ENCODE peak calls at places on chromosome 14, in nine cellular contexts. A is GM12891, B is transverse colon, W is stomach, C is sigmoid colon, G is heart left ventricle, N is IMR-90, K is body of pancreas, V is GM12878. Q is an unnamed sample.

GRCh38 chr14:85536835-85537195 is 6.9 kb downstream of the FLRT2 start:
- DNase-seq in A (no peak), G (no peak), V (no peak), N (peak; percentile 53), C (no peak), K (no peak), B (no peak), W (no peak), Q (no peak)

GRCh38 chr14:74349757-74350156 is 1.5 kb downstream of the VRTN start:
- DNase-seq in C (no peak), N (no peak), V (no peak), G (no peak), A (no peak), B (peak; percentile 24), W (peak; percentile 66), K (peak; percentile 77), Q (no peak)

GRCh38 chr14:102539544-102540309 is 30.2 kb upstream of the ANKRD9 start:
- DNase-seq in K (no peak), C (no peak), A (no peak), V (no peak), N (peak; percentile 58), G (peak; percentile 77), W (no peak), B (no peak), Q (no peak)

GRCh38 chr14:23209651-23210423 is 26.4 kb upstream of the SLC7A8 start:
- DNase-seq in G (no peak), V (no peak), B (no peak), W (no peak), N (peak; percentile 50), A (no peak), K (no peak), C (no peak), Q (no peak)

GRCh38 chr14:106831322-106831720 is 1304.9 kb downstream of the TMEM121 start:
- DNase-seq in C (no peak), V (no peak), K (peak; percentile 28), A (no peak), W (no peak), B (peak; percentile 66), N (no peak), G (no peak), Q (no peak)

GRCh38 chr14:63857467-63858030 is 4.7 kb downstream of the SYNE2 start:
- DNase-seq in W (no peak), V (no peak), N (no peak), A (no peak), G (no peak), C (no peak), K (no peak), B (no peak), Q (no peak)

GRCh38 chr14:44963775-44964380 is 1.9 kb downstream of the TOGARAM1 start:
- DNase-seq in W (no peak), C (no peak), K (no peak), G (no peak), A (no peak), N (no peak), V (no peak), B (no peak), Q (peak; percentile 14)

GRCh38 chr14:55705651-55706340 is 125.8 kb downstream of the KTN1 start:
- DNase-seq in K (peak; percentile 62), W (peak; percentile 76), V (no peak), C (no peak), N (no peak), B (no peak), G (no peak), A (no peak), Q (no peak)

GRCh38 chr14:81172881-81173280 is 47.9 kb downstream of the GTF2A1 start:
- DNase-seq in N (peak; percentile 22), W (no peak), B (no peak), K (no peak), G (no peak), A (no peak), C (no peak), V (no peak), Q (no peak)

GRCh38 chr14:61281186-61281676 is at the start of gene TMEM30B:
- DNase-seq in V (no peak), N (no peak), G (no peak), C (no peak), A (no peak), B (peak; percentile 92), W (peak; percentile 94), K (peak; percentile 98), Q (no peak)

GRCh38 chr14:100693877-100694578 is 32.7 kb upstream of the DLK1 start:
- DNase-seq in G (no peak), A (no peak), V (no peak), K (no peak), W (no peak), B (no peak), C (no peak), N (no peak), Q (no peak)

GRCh38 chr14:94372021-94372605 is 16.3 kb downstream of the SERPINA1 start:
- DNase-seq in N (no peak), K (no peak), W (peak; percentile 5), G (no peak), V (no peak), A (no peak), C (peak; percentile 40), B (no peak), Q (no peak)

GRCh38 chr14:74109369-74109768 is 24.6 kb downstream of the LIN52 start:
- DNase-seq in V (no peak), K (no peak), B (no peak), N (no peak), W (no peak), C (no peak), G (no peak), A (no peak), Q (no peak)

GRCh38 chr14:96861568-96862310 is 64.6 kb downstream of the VRK1 start:
- DNase-seq in K (no peak), B (no peak), C (no peak), A (no peak), G (no peak), W (no peak), N (no peak), V (no peak), Q (no peak)

GRCh38 chr14:88765130-88765529 is 27.6 kb downstream of the EML5 start:
- DNase-seq in G (no peak), W (no peak), C (no peak), A (no peak), B (no peak), V (no peak), K (no peak), N (peak; percentile 82), Q (no peak)

GRCh38 chr14:42884100-42884499 is 1277.4 kb downstream of the LRFN5 start:
- DNase-seq in C (no peak), B (no peak), N (peak; percentile 93), G (no peak), K (no peak), W (no peak), V (no peak), A (no peak), Q (no peak)

GRCh38 chr14:77377502-77377844 is 294 bp downstream of the SAMD15 start:
- DNase-seq in W (no peak), C (no peak), V (no peak), K (no peak), B (no peak), G (no peak), A (no peak), N (no peak), Q (no peak)

GRCh38 chr14:77376380-77376770 is 519 bp downstream of the TMED8 start:
- DNase-seq in C (no peak), V (no peak), K (peak; percentile 5), G (peak; percentile 8), N (no peak), B (peak; percentile 26), A (no peak), W (peak; percentile 25), Q (peak; percentile 17)

GRCh38 chr14:77375164-77375950 is 1.5 kb downstream of the TMED8 start:
- DNase-seq in C (no peak), N (no peak), G (no peak), W (no peak), K (no peak), B (no peak), V (no peak), A (no peak), Q (no peak)

GRCh38 chr14:77375973-77376372 is 921 bp downstream of the TMED8 start:
- DNase-seq in G (no peak), N (no peak), C (no peak), W (no peak), V (no peak), B (no peak), K (no peak), A (no peak), Q (no peak)

GRCh38 chr14:77376771-77377501 is at the start of the genes SAMD15 and TMED8:
- DNase-seq in K (peak; percentile 84), W (peak; percentile 82), V (peak; percentile 53), C (peak; percentile 85), A (peak; percentile 84), G (peak; percentile 81), N (peak; percentile 80), B (peak; percentile 84), Q (peak; percentile 95)
- TF ChIP-seq POLR2A in K (peak; percentile 25), W (no peak), V (peak; percentile 75), C (no peak), A (peak; percentile 21), G (peak; percentile 44), N (no peak), B (no peak), Q (peak; percentile 58)

GRCh38 chr14:21055473-21056117 is 2.0 kb upstream of the RNASE8 start:
- DNase-seq in N (no peak), B (peak; percentile 67), W (no peak), C (no peak), V (no peak), K (peak; percentile 50), A (no peak), G (no peak), Q (no peak)
- TF ChIP-seq POLR2A in N (no peak), B (peak; percentile 20), W (no peak), C (no peak), V (no peak), K (no peak), A (no peak), G (no peak), Q (no peak)

GRCh38 chr14:21268612-21269251 is 510 bp downstream of the HNRNPC start:
- DNase-seq in W (peak; percentile 30), G (peak; percentile 23), C (no peak), A (no peak), N (peak; percentile 65), B (peak; percentile 34), V (no peak), K (peak; percentile 64), Q (peak; percentile 53)
- TF ChIP-seq POLR2A in W (no peak), G (no peak), C (no peak), A (no peak), N (no peak), B (no peak), V (no peak), K (no peak), Q (no peak)

DNA sequence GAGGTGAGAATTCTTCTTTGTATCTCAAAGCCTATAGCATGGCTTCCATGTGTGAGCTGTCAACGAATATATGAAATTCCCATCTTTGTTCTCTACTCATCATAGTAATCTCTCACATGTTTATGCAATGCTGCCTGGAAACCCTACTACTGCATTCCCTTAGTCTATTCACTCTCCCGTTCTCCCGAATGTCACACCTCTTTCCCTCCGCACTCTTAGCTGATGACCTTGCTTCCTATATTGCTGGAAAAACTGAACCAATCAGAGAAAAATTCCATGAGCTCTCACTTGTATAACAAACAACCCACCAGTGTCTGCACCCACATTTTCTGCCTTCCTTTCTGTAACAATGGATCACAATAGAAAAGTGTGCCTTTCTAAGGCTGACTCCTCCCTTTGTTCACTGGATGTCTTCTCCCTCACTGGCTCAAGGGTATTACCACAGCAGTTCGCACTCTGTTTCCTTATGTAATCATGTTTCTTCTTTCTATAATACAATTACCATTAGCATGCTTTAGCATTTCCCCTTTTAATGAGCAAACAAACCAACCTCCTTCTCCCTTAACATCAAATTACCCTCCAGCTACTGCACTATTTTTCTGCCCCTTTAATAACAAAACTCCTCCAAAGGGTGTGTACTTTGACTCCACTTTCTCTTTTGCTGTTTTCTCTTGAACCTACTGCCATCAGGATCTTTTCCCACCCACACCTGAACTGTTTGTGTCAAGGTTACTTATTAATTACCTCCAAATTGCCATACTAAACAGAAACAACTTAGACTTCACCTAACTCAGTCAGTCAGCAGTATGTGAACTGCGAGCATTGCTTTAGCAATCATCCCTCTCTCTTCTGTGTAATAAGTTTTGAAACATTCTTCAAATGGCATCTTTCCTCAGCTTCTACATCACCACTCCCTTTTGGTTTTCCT is 63.9 kb upstream of the CCDC196 start:
- DNase-seq in C (no peak), V (no peak), A (no peak), B (no peak), N (no peak), K (no peak), W (no peak), G (no peak), Q (no peak)
- TF ChIP-seq POLR2A in C (no peak), V (no peak), A (no peak), B (no peak), N (no peak), K (no peak), W (no peak), G (no peak), Q (no peak)

Q was measured in endothelial cell of umbilical vein.